ENCODE peak calls at places on chromosomes 3 and 15, in six cellular contexts. R, Y, B, Z, G and A are unnamed samples.

GRCh38 chr3:71533588-71533987 is 49.9 kb downstream of the FOXP1 start:
- DNase-seq in G (no peak), B (no peak), Z (no peak), R (no peak), Y (no peak), A (no peak)

GRCh38 chr3:59334585-59334984 is 284.8 kb upstream of the CFAP20DC start:
- DNase-seq in Y (no peak), G (no peak), Z (no peak), B (no peak), R (no peak), A (no peak)

GRCh38 chr15:77019476-77020331 is 24.8 kb downstream of the PSTPIP1 start:
- DNase-seq in G (no peak), R (no peak), B (no peak), Z (no peak), Y (no peak), A (no peak)

GRCh38 chr3:132064114-132064513 is 29.3 kb upstream of the CPNE4 start:
- DNase-seq in B (no peak), R (no peak), Z (no peak), G (no peak), Y (no peak), A (no peak)

GRCh38 chr3:171801738-171802600 is 8.3 kb downstream of the PLD1 start:
- DNase-seq in Z (no peak), R (no peak), G (no peak), B (no peak), Y (no peak), A (no peak)

GRCh38 chr3:127354761-127355160 is 66.9 kb upstream of the PRR20G start:
- DNase-seq in B (no peak), Z (no peak), R (no peak), G (no peak), Y (no peak), A (no peak)

GRCh38 chr3:10281951-10282350 is 10.8 kb downstream of the GHRL start:
- DNase-seq in G (no peak), Y (no peak), Z (no peak), B (no peak), R (no peak), A (no peak)

GRCh38 chr3:4586381-4586780 is 93.2 kb downstream of the ITPR1 start:
- DNase-seq in B (no peak), R (no peak), Y (no peak), G (no peak), Z (no peak), A (no peak)

GRCh38 chr15:68612979-68613740 is 34.4 kb downstream of the CORO2B start:
- DNase-seq in R (no peak), Z (no peak), B (peak; percentile 46), G (no peak), Y (no peak), A (no peak)

GRCh38 chr3:61796088-61796680 is 234.8 kb downstream of the PTPRG start:
- DNase-seq in R (no peak), Z (no peak), B (no peak), G (no peak), Y (no peak), A (peak; percentile 36)

GRCh38 chr3:157475921-157476395 is 27.3 kb downstream of the VEPH1 start:
- DNase-seq in Y (no peak), R (no peak), Z (no peak), B (no peak), G (no peak), A (peak; percentile 44)

GRCh38 chr15:74789171-74789627 is 7.3 kb downstream of the CSK start:
- DNase-seq in Y (no peak), B (no peak), Z (peak; percentile 60), R (no peak), G (peak; percentile 89), A (no peak)

GRCh38 chr3:114226313-114226712 is 11.1 kb downstream of the ZNF80 start:
- DNase-seq in Z (no peak), B (no peak), G (no peak), Y (no peak), R (no peak), A (no peak)

GRCh38 chr15:69802432-69802831 is 295.3 kb downstream of the TLE3 start:
- DNase-seq in Y (no peak), G (no peak), R (no peak), Z (no peak), B (no peak), A (peak; percentile 64)

GRCh38 chr15:83398591-83398990 is 48.5 kb upstream of the SH3GL3 start:
- DNase-seq in G (no peak), R (no peak), Z (no peak), Y (no peak), B (no peak), A (peak; percentile 61)

GRCh38 chr3:116002240-116002639 is 378.9 kb downstream of the GAP43 start:
- DNase-seq in B (no peak), Y (no peak), G (no peak), R (no peak), Z (no peak), A (no peak)

GRCh38 chr3:11457126-11457525 is 184.9 kb downstream of the ATG7 start:
- DNase-seq in Y (no peak), B (no peak), R (no peak), Z (no peak), G (no peak), A (peak; percentile 31)

GRCh38 chr15:24039683-24040082 is 352.6 kb upstream of the NDN start:
- DNase-seq in Y (no peak), Z (no peak), R (no peak), G (no peak), B (no peak), A (no peak)

GRCh38 chr3:45311327-45311726 is 77.0 kb upstream of the LARS2 start:
- DNase-seq in B (no peak), R (no peak), Y (no peak), G (no peak), Z (no peak), A (no peak)

GRCh38 chr3:29144807-29145206 is 136.1 kb upstream of the RBMS3 start:
- DNase-seq in R (peak; percentile 62), G (peak; percentile 8), B (no peak), Y (peak; percentile 17), Z (no peak), A (peak; percentile 37)

GRCh38 chr15:63708141-63708772 is 111.1 kb downstream of the FBXL22 start:
- DNase-seq in Z (no peak), Y (no peak), B (no peak), G (no peak), R (no peak), A (no peak)

GRCh38 chr3:53677406-53677805 is 168.8 kb downstream of the CHDH start:
- DNase-seq in R (no peak), G (no peak), B (no peak), Z (no peak), Y (no peak), A (peak; percentile 38)

GRCh38 chr3:53682807-53683206 is 163.4 kb downstream of the CHDH start:
- DNase-seq in B (no peak), R (no peak), Z (no peak), Y (no peak), G (no peak), A (no peak)

GRCh38 chr3:53675942-53676341 is 170.3 kb downstream of the CHDH start:
- DNase-seq in R (no peak), G (no peak), Y (no peak), Z (no peak), B (no peak), A (no peak)

GRCh38 chr3:53675022-53675697 is 171.1 kb downstream of the CHDH start:
- DNase-seq in G (no peak), Y (no peak), B (no peak), R (no peak), Z (no peak), A (no peak)

DNA sequence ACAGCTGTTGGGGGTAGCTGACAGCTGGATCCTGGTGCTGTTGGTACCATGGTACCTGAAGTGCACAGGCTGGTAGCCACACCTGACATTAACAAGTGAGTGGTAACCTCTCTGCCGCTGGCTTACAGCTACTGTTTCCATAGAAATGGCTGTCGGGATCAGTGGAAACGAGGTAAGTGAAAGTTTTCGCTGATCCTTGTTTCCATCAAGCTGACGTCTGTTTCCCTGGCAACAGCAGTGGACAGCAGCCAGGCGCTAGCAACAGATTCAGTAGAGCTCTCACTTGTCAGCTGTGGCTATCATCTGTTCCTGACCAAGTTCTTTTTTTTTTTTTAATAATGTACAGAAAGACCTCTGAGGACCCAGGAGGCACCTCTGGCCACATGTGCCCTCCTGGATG is 166.2 kb downstream of the CHDH start:
- DNase-seq in R (no peak), G (no peak), Z (no peak), Y (no peak), B (no peak), A (no peak)
- H3K4me3 ChIP-seq in R (no peak overlapping the region), G (no peak overlapping the region), Z (no peak overlapping the region), Y (no peak overlapping the region), B (no peak overlapping the region), A (no peak overlapping the region)

GRCh38 chr3:81554805-81555204 is 206.6 kb downstream of the GBE1 start:
- DNase-seq in R (peak; percentile 54), Y (no peak), Z (no peak), B (no peak), G (no peak), A (no peak)
- H3K27ac ChIP-seq in R (peak overlapping the region; percentile 57), Y (no peak overlapping the region), Z (no peak overlapping the region), B (no peak overlapping the region), G (no peak overlapping the region), A (no peak overlapping the region)

GRCh38 chr3:170711786-170712185 is 125.9 kb upstream of the SLC7A14 start:
- DNase-seq in B (no peak), Y (no peak), G (no peak), R (no peak), Z (no peak), A (no peak)

GRCh38 chr3:170705136-170705535 is 119.3 kb upstream of the SLC7A14 start:
- DNase-seq in G (no peak), R (no peak), B (no peak), Y (no peak), Z (no peak), A (no peak)

GRCh38 chr3:170709046-170709445 is 123.2 kb upstream of the SLC7A14 start:
- DNase-seq in R (no peak), B (no peak), Z (no peak), Y (peak; percentile 45), G (no peak), A (no peak)

GRCh38 chr3:170712336-170712735 is 126.5 kb upstream of the SLC7A14 start:
- DNase-seq in Z (no peak), R (no peak), B (no peak), Y (no peak), G (no peak), A (no peak)

DNA sequence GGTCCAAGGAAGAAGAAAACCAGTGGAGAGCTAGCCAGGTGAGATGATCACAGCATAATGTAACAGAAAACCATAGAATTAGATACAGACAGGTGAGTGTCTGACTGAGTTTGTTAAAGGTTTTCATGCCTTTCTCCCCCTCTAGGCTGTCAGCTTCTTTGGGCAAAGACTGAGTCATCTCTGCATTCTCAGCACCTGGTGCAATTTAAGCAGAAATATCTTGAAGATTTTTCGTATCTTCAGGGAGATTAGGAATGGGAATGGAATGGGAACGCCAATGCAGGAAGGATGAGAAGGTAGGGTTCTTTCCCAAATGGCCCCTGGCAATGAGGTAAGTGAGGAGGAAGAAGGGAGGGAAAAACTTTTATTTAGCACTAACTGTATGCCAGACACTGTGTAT is 122.0 kb upstream of the SLC7A14 start:
- DNase-seq in Z (no peak), B (no peak), R (no peak), Y (no peak), G (no peak), A (no peak)
- TF ChIP-seq CTCF in Z (no peak), B (no peak), R (no peak), Y (no peak), G (no peak), A (no peak)

DNA sequence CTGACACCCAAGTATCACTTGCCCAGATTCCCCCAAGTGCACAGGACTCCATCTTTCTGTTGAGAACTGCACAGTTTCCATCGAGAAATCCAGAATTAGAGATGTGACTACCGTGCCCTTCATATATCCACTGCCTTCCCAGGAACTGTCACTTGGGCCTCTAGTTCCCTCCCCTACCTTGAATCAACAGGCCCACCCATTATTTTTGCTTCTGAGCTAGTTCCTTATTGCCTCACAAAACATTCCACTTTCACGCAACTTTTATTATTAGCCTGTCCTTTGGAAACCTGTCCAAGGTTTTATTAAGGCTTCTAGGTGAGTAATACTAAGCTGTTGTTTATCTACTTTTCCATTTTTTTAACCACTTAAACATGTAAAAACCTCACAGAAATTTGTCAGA is 17.1 kb upstream of the SLC30A4 start:
- DNase-seq in B (no peak), Y (no peak), Z (no peak), G (no peak), R (no peak), A (no peak)
- H3K4me3 ChIP-seq in B (no peak overlapping the region), Y (no peak overlapping the region), Z (no peak overlapping the region), G (no peak overlapping the region), R (no peak overlapping the region), A (no peak overlapping the region)